ENCODE peak calls at places on chromosomes 5 and 9, in ten cellular contexts. A is OCI-LY7; N is brain microvascular endothelial cell; X is heart right ventricle; J is heart left ventricle; Z is A549; O is mammary epithelial cell; M is AG04450; Y is SJSA1; Q is naive thymus-derived CD4-positive, alpha-beta T cell. P is an unnamed sample.

GRCh38 chr5:57889558-57889957 is 406.9 kb upstream of the ACTBL2 start:
- DNase-seq in A (no peak), N (peak; percentile 44), X (peak; percentile 36), J (no peak), Z (peak; percentile 87), O (peak; percentile 98), M (peak; percentile 46), Y (peak; percentile 95), Q (no peak), P (no peak)

GRCh38 chr5:74829413-74829812 is 36.8 kb downstream of the FAM169A start:
- DNase-seq in A (no peak), N (no peak), X (no peak), J (no peak), Z (no peak), O (no peak), M (no peak), Y (no peak), Q (no peak), P (no peak)

GRCh38 chr9:80994892-80995291 is 694.5 kb downstream of the TLE1 start:
- DNase-seq in A (no peak), N (peak; percentile 81), X (no peak), J (no peak), Z (no peak), O (peak; percentile 73), M (no peak), Y (no peak), Q (no peak), P (no peak)

GRCh38 chr9:129500166-129500862 is 120.6 kb downstream of the C9orf50 start:
- DNase-seq in A (no peak), N (no peak), X (no peak), J (no peak), Z (peak; percentile 49), O (no peak), M (no peak), Y (peak; percentile 58), Q (no peak), P (no peak)

GRCh38 chr5:1643651-1644392 is 120.1 kb upstream of the LPCAT1 start:
- DNase-seq in A (no peak), N (no peak), X (no peak), J (peak; percentile 23), Z (no peak), O (peak; percentile 16), M (no peak), Y (no peak), Q (no peak), P (no peak)

GRCh38 chr9:37904647-37905505 is 949 bp upstream of the SLC25A51 start:
- DNase-seq in A (no peak), N (no peak), X (peak; percentile 30), J (no peak), Z (no peak), O (peak; percentile 24), M (no peak), Y (no peak), Q (no peak), P (no peak)

GRCh38 chr5:17190799-17191391 is 26.5 kb upstream of the BASP1 start:
- DNase-seq in A (no peak), N (peak; percentile 16), X (no peak), J (no peak), Z (no peak), O (no peak), M (no peak), Y (no peak), Q (no peak), P (no peak)

GRCh38 chr5:82525626-82526025 is 247.5 kb upstream of the RPS23 start:
- DNase-seq in A (no peak), N (no peak), X (no peak), J (no peak), Z (no peak), O (no peak), M (no peak), Y (no peak), Q (no peak), P (no peak)

GRCh38 chr5:95817430-95817829 is 5.1 kb downstream of the GLRX start:
- DNase-seq in A (no peak), N (peak; percentile 68), X (no peak), J (no peak), Z (no peak), O (no peak), M (no peak), Y (peak; percentile 35), Q (no peak), P (no peak)

GRCh38 chr9:116806075-116806474 is 119.0 kb downstream of the TRIM32 start:
- DNase-seq in A (peak; percentile 7), N (peak; percentile 9), X (no peak), J (no peak), Z (peak; percentile 8), O (peak; percentile 29), M (no peak), Y (no peak), Q (no peak), P (no peak)

GRCh38 chr5:136057401-136057951 is 28.7 kb downstream of the TGFBI start:
- DNase-seq in A (no peak), N (peak; percentile 53), X (no peak), J (no peak), Z (no peak), O (no peak), M (peak; percentile 36), Y (peak; percentile 90), Q (no peak), P (no peak)

GRCh38 chr9:17134396-17134842 is 421 bp upstream of the CNTLN start:
- DNase-seq in A (no peak), N (no peak), X (peak; percentile 17), J (no peak), Z (no peak), O (peak; percentile 28), M (no peak), Y (no peak), Q (no peak), P (peak; percentile 1)

GRCh38 chr5:174767670-174768069 is 43.3 kb downstream of the MSX2 start:
- DNase-seq in A (no peak), N (no peak), X (no peak), J (no peak), Z (no peak), O (no peak), M (no peak), Y (no peak), Q (no peak), P (no peak)

GRCh38 chr5:43019615-43020293 is 20.4 kb downstream of the ANXA2R start:
- DNase-seq in A (peak; percentile 95), N (peak; percentile 85), X (peak; percentile 71), J (no peak), Z (peak; percentile 88), O (no peak), M (no peak), Y (no peak), Q (peak; percentile 88), P (no peak)

GRCh38 chr5:61667523-61668229 is 335.6 kb downstream of the ZSWIM6 start:
- DNase-seq in A (no peak), N (no peak), X (no peak), J (no peak), Z (no peak), O (no peak), M (no peak), Y (no peak), Q (no peak), P (no peak)
- H3K27ac ChIP-seq in A (no peak overlapping the region), N (no peak overlapping the region), X (no peak overlapping the region), J (no peak overlapping the region), Z (no peak overlapping the region), O (no peak overlapping the region), M (no peak overlapping the region), Y (no peak overlapping the region), Q (no peak overlapping the region), P (no peak overlapping the region)

GRCh38 chr5:31593676-31594075 is 45.3 kb upstream of the PDZD2 start:
- DNase-seq in A (no peak), N (no peak), X (no peak), J (no peak), Z (no peak), O (no peak), M (no peak), Y (no peak), Q (no peak), P (no peak)
- H3K27ac ChIP-seq in A (no peak overlapping the region), N (no peak overlapping the region), X (no peak overlapping the region), J (no peak overlapping the region), Z (no peak overlapping the region), O (no peak overlapping the region), M (no peak overlapping the region), Y (no peak overlapping the region), Q (no peak overlapping the region), P (no peak overlapping the region)

GRCh38 chr9:4417578-4418325 is 72.5 kb upstream of the SLC1A1 start:
- DNase-seq in A (no peak), N (no peak), X (no peak), J (no peak), Z (no peak), O (peak; percentile 54), M (no peak), Y (no peak), Q (no peak), P (no peak)
- H3K27ac ChIP-seq in A (no peak overlapping the region), N (no peak overlapping the region), X (no peak overlapping the region), J (no peak overlapping the region), Z (no peak overlapping the region), O (no peak overlapping the region), M (no peak overlapping the region), Y (no peak overlapping the region), Q (no peak overlapping the region), P (no peak overlapping the region)

GRCh38 chr9:94999832-95000231 is 273.3 kb downstream of the AOPEP start:
- DNase-seq in A (no peak), N (no peak), X (no peak), J (no peak), Z (no peak), O (no peak), M (no peak), Y (no peak), Q (no peak), P (no peak)
- H3K27ac ChIP-seq in A (no peak overlapping the region), N (no peak overlapping the region), X (peak overlapping the region; percentile 89), J (peak overlapping the region; percentile 79), Z (peak overlapping the region; percentile 100), O (no peak overlapping the region), M (no peak overlapping the region), Y (no peak overlapping the region), Q (no peak overlapping the region), P (peak overlapping the region; percentile 99)

GRCh38 chr9:89461302-89461701 is 36.6 kb downstream of the SEMA4D start:
- DNase-seq in A (no peak), N (peak; percentile 79), X (no peak), J (no peak), Z (no peak), O (peak; percentile 61), M (peak; percentile 10), Y (no peak), Q (no peak), P (no peak)

GRCh38 chr9:89457376-89457855 is 40.5 kb downstream of the SEMA4D start:
- DNase-seq in A (no peak), N (no peak), X (no peak), J (no peak), Z (no peak), O (no peak), M (no peak), Y (no peak), Q (no peak), P (no peak)

GRCh38 chr9:89455356-89455824 is 42.5 kb downstream of the SEMA4D start:
- DNase-seq in A (no peak), N (no peak), X (no peak), J (no peak), Z (no peak), O (no peak), M (no peak), Y (no peak), Q (peak; percentile 68), P (no peak)

GRCh38 chr9:89460551-89460950 is 37.4 kb downstream of the SEMA4D start:
- DNase-seq in A (no peak), N (no peak), X (no peak), J (no peak), Z (no peak), O (no peak), M (no peak), Y (no peak), Q (no peak), P (no peak)

GRCh38 chr9:89458768-89459496 is 39.0 kb downstream of the SEMA4D start:
- DNase-seq in A (no peak), N (no peak), X (no peak), J (no peak), Z (no peak), O (no peak), M (no peak), Y (no peak), Q (no peak), P (no peak)
- H3K27ac ChIP-seq in A (no peak overlapping the region), N (no peak overlapping the region), X (no peak overlapping the region), J (no peak overlapping the region), Z (no peak overlapping the region), O (no peak overlapping the region), M (no peak overlapping the region), Y (no peak overlapping the region), Q (peak overlapping the region; percentile 61), P (no peak overlapping the region)

P was measured in thoracic aorta.